ENCODE peak calls at places on chromosomes 1 and 21, in eight cellular contexts. Y, A, F, V, R, P, B and J are unnamed samples.

GRCh38 chr1:155910621-155911121 is 478 bp downstream of the RIT1 start:
- DNase-seq in P (peak; percentile 32), B (no peak), R (peak; percentile 24), F (no peak), A (no peak), Y (no peak), V (no peak), J (no peak)

GRCh38 chr21:14453964-14454641 is 71.2 kb upstream of the HSPA13 start:
- DNase-seq in A (no peak), P (no peak), Y (no peak), B (no peak), F (no peak), R (no peak), V (no peak), J (no peak)

GRCh38 chr1:234616644-234617043 is 6.7 kb upstream of the IRF2BP2 start:
- DNase-seq in A (no peak), P (no peak), F (no peak), B (no peak), V (no peak), Y (no peak), R (no peak), J (no peak)

GRCh38 chr1:44031051-44031899 is at the start of gene SLC6A9:
- DNase-seq in R (peak; percentile 66), A (peak; percentile 82), P (peak; percentile 69), F (peak; percentile 41), V (peak; percentile 53), B (no peak), Y (peak; percentile 75), J (peak; percentile 83)

GRCh38 chr1:233569636-233570035 is 44.3 kb upstream of the KCNK1 start:
- DNase-seq in B (no peak), A (no peak), P (no peak), F (no peak), Y (no peak), R (no peak), V (no peak), J (no peak)

GRCh38 chr21:32094792-32095191 is 184.1 kb downstream of the MIS18A start:
- DNase-seq in Y (no peak), V (no peak), B (no peak), A (no peak), R (no peak), P (no peak), F (no peak), J (no peak)

GRCh38 chr21:16117331-16117730 is 387.5 kb downstream of the USP25 start:
- DNase-seq in V (no peak), Y (no peak), A (no peak), R (no peak), P (no peak), F (no peak), B (no peak), J (no peak)

GRCh38 chr1:60037061-60037460 is 36.5 kb downstream of the C1orf87 start:
- DNase-seq in V (no peak), F (no peak), Y (no peak), R (no peak), A (no peak), P (no peak), B (no peak), J (no peak)

GRCh38 chr1:229848762-229849677 is 218.0 kb upstream of the GALNT2 start:
- DNase-seq in Y (no peak), P (no peak), R (no peak), A (no peak), B (no peak), F (no peak), V (peak; percentile 42), J (no peak)

GRCh38 chr1:55981015-55981635 is 598.2 kb downstream of the PLPP3 start:
- DNase-seq in P (no peak), Y (no peak), F (no peak), V (no peak), R (no peak), B (no peak), A (no peak), J (no peak)

GRCh38 chr1:87393437-87394085 is 64.9 kb downstream of the LMO4 start:
- DNase-seq in R (no peak), Y (no peak), A (no peak), P (no peak), B (no peak), V (no peak), F (no peak), J (no peak)

GRCh38 chr1:43729816-43730463 is 22.6 kb downstream of the ST3GAL3 start:
- DNase-seq in R (no peak), B (no peak), Y (no peak), A (no peak), V (no peak), F (no peak), P (no peak), J (no peak)

GRCh38 chr1:48415050-48415449 is 57.0 kb downstream of the SPATA6 start:
- DNase-seq in V (no peak), R (no peak), F (no peak), Y (no peak), B (no peak), P (no peak), A (no peak), J (no peak)

GRCh38 chr1:171292799-171293198 is 21.2 kb upstream of the FMO4 start:
- DNase-seq in R (no peak), Y (no peak), P (no peak), B (peak; percentile 64), A (no peak), V (no peak), F (no peak), J (no peak)

GRCh38 chr1:164576311-164577271 is 17.6 kb downstream of the PBX1 start:
- DNase-seq in Y (no peak), B (no peak), A (no peak), P (no peak), V (no peak), R (no peak), F (peak; percentile 49), J (peak; percentile 61)

GRCh38 chr1:25899792-25900191 is 6.4 kb downstream of the STMN1 start:
- DNase-seq in B (no peak), Y (no peak), F (no peak), R (no peak), A (no peak), V (no peak), P (no peak), J (no peak)

GRCh38 chr21:39003982-39004775 is 179.1 kb downstream of the PSMG1 start:
- DNase-seq in R (no peak), P (no peak), F (no peak), V (no peak), Y (no peak), A (no peak), B (no peak), J (no peak)

GRCh38 chr21:45973475-45974072 is 8.0 kb upstream of the COL6A1 start:
- DNase-seq in F (peak; percentile 83), P (peak; percentile 66), V (peak; percentile 77), R (no peak), A (peak; percentile 90), Y (peak; percentile 84), B (no peak), J (peak; percentile 94)

GRCh38 chr1:84247425-84248220 is 53.9 kb upstream of the SAMD13 start:
- DNase-seq in P (no peak), Y (no peak), A (no peak), R (no peak), B (no peak), F (no peak), V (no peak), J (no peak)

GRCh38 chr1:224042557-224043118 is 71.3 kb upstream of the FBXO28 start:
- DNase-seq in F (no peak), B (no peak), P (no peak), A (no peak), Y (no peak), R (no peak), V (no peak), J (no peak)
- H3K4me1 ChIP-seq in F (no peaks in the 10 kb centered on the region), B (no peaks in the 10 kb centered on the region), P (no peaks in the 10 kb centered on the region), A (no peaks in the 10 kb centered on the region), Y (no peaks in the 10 kb centered on the region), R (peaks cover 2% of the 10 kb centered on the region), V (no peaks in the 10 kb centered on the region), J (no peaks in the 10 kb centered on the region)

GRCh38 chr1:94037392-94038229 is 83.3 kb downstream of the ABCA4 start:
- DNase-seq in A (no peak), Y (no peak), R (no peak), B (no peak), F (no peak), V (no peak), P (no peak), J (no peak)
- H3K27ac ChIP-seq in A (no peak overlapping the region), Y (no peak overlapping the region), R (no peak overlapping the region), B (no peak overlapping the region), F (peak overlapping the region; percentile 65), V (no peak overlapping the region), P (no peak overlapping the region), J (no peak overlapping the region)

GRCh38 chr21:44931501-44932365 is 8.1 kb upstream of the SLX9 start:
- DNase-seq in R (no peak), V (no peak), P (no peak), B (no peak), A (peak; percentile 88), F (no peak), Y (peak; percentile 62), J (peak; percentile 76)
- H3K27me3 ChIP-seq in R (peaks cover 33% of the 10 kb centered on the region), V (peaks cover 95% of the 10 kb centered on the region), P (peaks cover 6% of the 10 kb centered on the region), B (no peaks in the 10 kb centered on the region), A (peaks cover 4% of the 10 kb centered on the region), F (peaks cover 78% of the 10 kb centered on the region), Y (peaks cover 4% of the 10 kb centered on the region), J (no peaks in the 10 kb centered on the region)

DNA sequence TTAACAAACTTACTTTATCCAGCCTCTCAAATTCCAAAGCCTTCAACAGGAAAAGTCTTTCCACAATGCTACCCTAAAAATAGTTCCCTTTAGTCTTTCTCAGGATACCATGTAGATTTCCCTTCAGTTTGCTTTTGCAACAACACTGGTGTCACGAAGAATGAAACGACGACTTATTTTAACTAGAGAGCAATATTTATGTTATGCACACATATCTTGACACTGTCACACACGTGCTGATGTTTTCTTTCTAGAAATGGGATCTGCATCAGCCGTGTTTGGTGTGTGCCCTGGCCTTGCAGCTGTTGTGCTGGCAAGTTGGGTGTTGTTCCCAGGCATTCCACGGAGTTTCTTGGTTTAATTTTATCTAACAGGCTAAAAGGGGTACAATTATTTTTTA is 75.5 kb downstream of the SIPA1L2 start:
- DNase-seq in B (no peak), Y (no peak), A (no peak), F (no peak), R (no peak), P (no peak), V (no peak), J (no peak)
- H3K4me1 ChIP-seq in B (no peaks in the 10 kb centered on the region), Y (no peaks in the 10 kb centered on the region), A (peaks cover 19% of the 10 kb centered on the region), F (peaks cover 7% of the 10 kb centered on the region), R (peaks cover 27% of the 10 kb centered on the region), P (peaks cover 50% of the 10 kb centered on the region), V (no peaks in the 10 kb centered on the region), J (no peaks in the 10 kb centered on the region)

GRCh38 chr1:161389691-161390558 is 22.2 kb upstream of the CFAP126 start:
- DNase-seq in V (peak; percentile 96), F (peak; percentile 99), Y (peak; percentile 99), P (peak; percentile 98), B (peak; percentile 98), R (peak; percentile 92), A (peak; percentile 99), J (peak; percentile 100)
- H3K27ac ChIP-seq in V (peak overlapping the region; percentile 8), F (peak overlapping the region; percentile 95), Y (peak overlapping the region; percentile 96), P (peak overlapping the region; percentile 95), B (peak overlapping the region; percentile 93), R (no peak overlapping the region), A (peak overlapping the region; percentile 88), J (peak overlapping the region; percentile 47)

GRCh38 chr1:110083453-110084225 is 13.2 kb upstream of the ALX3 start:
- DNase-seq in B (no peak), F (no peak), P (no peak), R (no peak), A (peak; percentile 79), V (no peak), Y (no peak), J (no peak)
- H3K27me3 ChIP-seq in B (no peaks in the 10 kb centered on the region), F (peaks cover 38% of the 10 kb centered on the region), P (no peaks in the 10 kb centered on the region), R (peaks cover 32% of the 10 kb centered on the region), A (peaks cover 11% of the 10 kb centered on the region), V (peaks cover 18% of the 10 kb centered on the region), Y (no peaks in the 10 kb centered on the region), J (no peaks in the 10 kb centered on the region)